ENCODE peak calls at places on chromosomes 3 and 15, in seven cellular contexts. One of them, this sample, is unnamed.

GRCh38 chr15:36737430-36737891 is 158.0 kb downstream of the CDIN1 start:
- DNase-seq in LoVo: no peak
- DNase-seq in colonic mucosa: no peak
- DNase-seq in HuH-7.5: no peak
- DNase-seq in iPS-NIHi11: no peak
- DNase-seq in lower leg skin: no peak
- DNase-seq in left ventricle myocardium inferior: no peak
- DNase-seq in this sample: no peak

GRCh38 chr3:172647823-172648222 is 63.0 kb downstream of the NCEH1 start:
- DNase-seq in HuH-7.5: no peak
- DNase-seq in colonic mucosa: no peak
- DNase-seq in LoVo: peak; percentile 23
- DNase-seq in iPS-NIHi11: peak; percentile 55
- DNase-seq in lower leg skin: no peak
- DNase-seq in left ventricle myocardium inferior: no peak
- DNase-seq in this sample: peak; percentile 68

GRCh38 chr3:40764722-40765121 is 240.0 kb downstream of the ZNF621 start:
- DNase-seq in left ventricle myocardium inferior: no peak
- DNase-seq in HuH-7.5: no peak
- DNase-seq in colonic mucosa: no peak
- DNase-seq in LoVo: no peak
- DNase-seq in iPS-NIHi11: no peak
- DNase-seq in lower leg skin: no peak
- DNase-seq in this sample: no peak

GRCh38 chr3:160210799-160211221 is 14.4 kb upstream of the C3orf80 start:
- DNase-seq in lower leg skin: no peak
- DNase-seq in HuH-7.5: no peak
- DNase-seq in colonic mucosa: no peak
- DNase-seq in left ventricle myocardium inferior: no peak
- DNase-seq in iPS-NIHi11: no peak
- DNase-seq in LoVo: peak; percentile 7
- DNase-seq in this sample: no peak

GRCh38 chr15:77015651-77016320 is 20.9 kb downstream of the PSTPIP1 start:
- DNase-seq in LoVo: no peak
- DNase-seq in colonic mucosa: no peak
- DNase-seq in HuH-7.5: no peak
- DNase-seq in left ventricle myocardium inferior: no peak
- DNase-seq in lower leg skin: no peak
- DNase-seq in iPS-NIHi11: peak; percentile 41
- DNase-seq in this sample: no peak

GRCh38 chr15:40282144-40282869 is 557 bp downstream of the ANKRD63 start:
- DNase-seq in iPS-NIHi11: peak; percentile 77
- DNase-seq in left ventricle myocardium inferior: peak; percentile 44
- DNase-seq in LoVo: peak; percentile 62
- DNase-seq in lower leg skin: no peak
- DNase-seq in colonic mucosa: peak; percentile 60
- DNase-seq in HuH-7.5: peak; percentile 90
- DNase-seq in this sample: no peak

GRCh38 chr3:184801241-184801640 is 10.7 kb upstream of the VPS8 start:
- DNase-seq in LoVo: no peak
- DNase-seq in colonic mucosa: no peak
- DNase-seq in iPS-NIHi11: no peak
- DNase-seq in left ventricle myocardium inferior: no peak
- DNase-seq in lower leg skin: no peak
- DNase-seq in HuH-7.5: no peak
- DNase-seq in this sample: no peak

GRCh38 chr15:75138016-75138999 is 63.4 kb upstream of the C15orf39 start:
- DNase-seq in HuH-7.5: no peak
- DNase-seq in left ventricle myocardium inferior: no peak
- DNase-seq in colonic mucosa: no peak
- DNase-seq in lower leg skin: no peak
- DNase-seq in iPS-NIHi11: no peak
- DNase-seq in LoVo: no peak
- DNase-seq in this sample: no peak

GRCh38 chr15:41350057-41350717 is 17.5 kb downstream of the NUSAP1 start:
- DNase-seq in lower leg skin: no peak
- DNase-seq in colonic mucosa: no peak
- DNase-seq in left ventricle myocardium inferior: no peak
- DNase-seq in LoVo: no peak
- DNase-seq in iPS-NIHi11: no peak
- DNase-seq in HuH-7.5: no peak
- DNase-seq in this sample: no peak

This sample was measured in LNCaP clone FGC.